ENCODE peak calls at places on chromosomes 6 and 20, in five cellular contexts. J, H, L, Q and S are unnamed samples.

GRCh38 chr20:61257596-61257995 is 5.5 kb downstream of the CDH4 start:
- DNase-seq in J (no peak), Q (no peak), L (no peak), H (no peak), S (no peak)

GRCh38 chr6:117449549-117450439 is 24.1 kb upstream of the ROS1 start:
- DNase-seq in J (no peak), Q (peak; percentile 69), L (peak; percentile 57), H (no peak), S (no peak)

GRCh38 chr20:3068986-3069900 is 2.2 kb upstream of the OXT start:
- DNase-seq in J (no peak), H (peak; percentile 51), L (no peak), Q (no peak), S (no peak)

GRCh38 chr20:11452326-11452725 is 465.4 kb upstream of the BTBD3 start:
- DNase-seq in Q (peak; percentile 68), J (no peak), L (no peak), H (no peak), S (no peak)

GRCh38 chr20:50339196-50339901 is 148.7 kb downstream of the CEBPB start:
- DNase-seq in Q (peak; percentile 82), H (no peak), J (no peak), L (no peak), S (no peak)

GRCh38 chr6:76250666-76251065 is 178.2 kb upstream of the IMPG1 start:
- DNase-seq in J (no peak), L (no peak), Q (no peak), H (no peak), S (no peak)

GRCh38 chr20:62122659-62123449 is 579 bp downstream of the LSM14B start:
- DNase-seq in J (no peak), H (peak; percentile 81), L (peak; percentile 46), Q (no peak), S (peak; percentile 83)

GRCh38 chr6:134840086-134840485 is 109.8 kb downstream of the ALDH8A1 start:
- DNase-seq in J (no peak), Q (no peak), H (no peak), L (no peak), S (no peak)

DNA sequence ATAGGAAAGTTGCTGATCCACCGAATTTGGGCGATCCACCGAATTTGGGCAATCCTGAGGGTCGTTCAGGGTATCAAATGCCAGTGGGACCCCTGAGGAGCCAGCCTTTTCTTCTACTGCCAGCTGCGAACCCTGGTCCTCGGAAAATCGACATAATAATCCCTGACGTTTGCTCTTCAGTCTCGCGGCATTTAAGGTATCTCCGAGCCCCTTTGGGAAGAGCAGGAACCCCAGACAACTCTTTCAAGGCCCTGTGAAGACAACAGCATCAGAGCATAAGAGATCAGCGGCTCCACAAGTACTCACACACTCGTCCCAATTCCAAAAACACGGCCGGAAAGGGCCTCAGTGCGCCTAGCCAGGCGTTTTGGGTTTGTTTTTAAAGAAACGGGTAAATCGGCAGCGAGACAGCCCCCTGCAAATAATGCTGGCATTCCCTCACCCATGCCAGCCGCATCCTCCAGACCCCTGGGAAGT is 998 bp downstream of the SIM1 start:
- DNase-seq in L (no peak), H (no peak), Q (no peak), J (no peak), S (no peak)
- H3K4me3 ChIP-seq in L (no peak overlapping the region), H (no peak overlapping the region), Q (no peak overlapping the region), J (no peak overlapping the region), S (no peak overlapping the region)

GRCh38 chr6:37140145-37140544 is 29.8 kb upstream of the PIM1 start:
- DNase-seq in J (no peak), H (no peak), L (no peak), Q (no peak), S (no peak)
- H3K4me1 ChIP-seq in J (peaks cover 84% of the 10 kb centered on the region), H (peaks cover 12% of the 10 kb centered on the region), L (peaks cover 12% of the 10 kb centered on the region), Q (peaks cover 59% of the 10 kb centered on the region), S (peaks cover 23% of the 10 kb centered on the region)

GRCh38 chr20:63174309-63175030 is 41.5 kb downstream of the YTHDF1 start:
- DNase-seq in Q (no peak), J (no peak), H (no peak), L (no peak), S (no peak)

GRCh38 chr20:63176035-63176434 is 39.9 kb downstream of the YTHDF1 start:
- DNase-seq in J (no peak), Q (no peak), L (no peak), H (no peak), S (no peak)

GRCh38 chr20:63176448-63177133 is 39.3 kb downstream of the YTHDF1 start:
- DNase-seq in L (no peak), J (no peak), Q (no peak), H (no peak), S (no peak)

GRCh38 chr20:63173552-63174191 is 42.3 kb downstream of the YTHDF1 start:
- DNase-seq in Q (no peak), L (no peak), H (no peak), J (no peak), S (no peak)

GRCh38 chr20:63175031-63175895 is 40.7 kb downstream of the YTHDF1 start:
- DNase-seq in J (no peak), L (no peak), H (no peak), Q (no peak), S (no peak)
- H3K4me3 ChIP-seq in J (peak overlapping the region; percentile 41), L (no peak overlapping the region), H (no peak overlapping the region), Q (no peak overlapping the region), S (no peak overlapping the region)

GRCh38 chr6:32190054-32190945 is at the start of gene PBX2:
- DNase-seq in Q (peak; percentile 84), H (peak; percentile 90), L (peak; percentile 68), J (peak; percentile 53), S (peak; percentile 93)

GRCh38 chr6:32188381-32189081 is 1.5 kb downstream of the PBX2 start:
- DNase-seq in Q (peak; percentile 10), J (no peak), L (no peak), H (no peak), S (no peak)

GRCh38 chr6:32190946-32191677 is 1.1 kb upstream of the PBX2 start:
- DNase-seq in H (no peak), J (no peak), L (no peak), Q (no peak), S (no peak)

GRCh38 chr6:32189082-32189741 is 790 bp downstream of the PBX2 start:
- DNase-seq in Q (no peak), J (no peak), L (no peak), H (no peak), S (no peak)

DNA sequence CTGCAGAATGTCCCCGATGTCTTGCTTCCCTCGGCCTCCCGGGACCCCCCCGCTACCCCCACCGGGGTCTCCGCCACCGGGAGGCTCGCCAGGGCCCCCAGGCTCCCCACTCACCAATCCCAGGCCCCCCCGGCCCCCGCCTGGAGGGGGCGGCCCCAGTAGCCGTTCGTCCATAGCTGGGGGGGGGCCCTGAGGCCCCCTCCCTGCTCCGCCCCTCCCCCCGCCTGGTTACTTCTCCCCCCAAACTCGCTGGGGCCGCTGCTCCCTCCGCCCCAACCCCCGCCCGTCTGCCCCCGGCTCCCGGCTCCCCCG is 304 bp downstream of the PBX2 start:
- DNase-seq in L (no peak), Q (no peak), J (no peak), H (no peak), S (no peak)
- H3K4me1 ChIP-seq in L (peaks cover 56% of the 10 kb centered on the region), Q (peaks cover 27% of the 10 kb centered on the region), J (peaks cover 36% of the 10 kb centered on the region), H (peaks cover 23% of the 10 kb centered on the region), S (peaks cover 53% of the 10 kb centered on the region)

GRCh38 chr6:91132461-91132860 is 545.6 kb upstream of the MAP3K7 start:
- DNase-seq in J (no peak), L (no peak), H (no peak), Q (peak; percentile 22), S (no peak)

GRCh38 chr6:91130126-91130525 is 543.3 kb upstream of the MAP3K7 start:
- DNase-seq in H (no peak), Q (no peak), L (no peak), J (no peak), S (no peak)

GRCh38 chr6:91126876-91127275 is 540.0 kb upstream of the MAP3K7 start:
- DNase-seq in Q (no peak), L (no peak), J (no peak), H (no peak), S (no peak)

GRCh38 chr6:91127752-91128151 is 540.9 kb upstream of the MAP3K7 start:
- DNase-seq in H (no peak), L (no peak), Q (no peak), J (no peak), S (no peak)
- H3K4me3 ChIP-seq in H (no peak overlapping the region), L (no peak overlapping the region), Q (no peak overlapping the region), J (no peak overlapping the region), S (no peak overlapping the region)

GRCh38 chr6:7161845-7162244 is 54.1 kb downstream of the RREB1 start:
- DNase-seq in H (no peak), J (no peak), Q (no peak), L (no peak), S (no peak)
- H3K4me1 ChIP-seq in H (peaks cover 68% of the 10 kb centered on the region), J (peaks cover 46% of the 10 kb centered on the region), Q (peaks cover 39% of the 10 kb centered on the region), L (peaks cover 21% of the 10 kb centered on the region), S (peaks cover 63% of the 10 kb centered on the region)